ENCODE peak calls at places on chromosomes 11 and 22, in four cellular contexts. One of them, this sample, is unnamed.

GRCh38 chr11:94974178-94974577 is 669 bp downstream of the KDM4D start:
- DNase-seq in K562: no peak
- DNase-seq in HepG2: no peak
- DNase-seq in GM12878: no peak
- DNase-seq in this sample: no peak

GRCh38 chr11:69075421-69076128 is 26.8 kb downstream of the TPCN2 start:
- DNase-seq in K562: no peak
- DNase-seq in HepG2: no peak
- DNase-seq in GM12878: no peak
- DNase-seq in this sample: no peak

GRCh38 chr22:23509571-23510302 is 70.4 kb downstream of the IGLL1 start:
- DNase-seq in K562: no peak
- DNase-seq in HepG2: no peak
- DNase-seq in GM12878: no peak
- DNase-seq in this sample: no peak

GRCh38 chr22:43796567-43796966 is 15.5 kb downstream of the EFCAB6 start:
- DNase-seq in K562: no peak
- DNase-seq in HepG2: no peak
- DNase-seq in GM12878: no peak
- DNase-seq in this sample: no peak

GRCh38 chr11:27910186-27910941 is 197.6 kb downstream of the KIF18A start:
- DNase-seq in K562: no peak
- DNase-seq in HepG2: no peak
- DNase-seq in GM12878: no peak
- DNase-seq in this sample: no peak

GRCh38 chr11:21988477-21988876 is 204.4 kb upstream of the ANO5 start:
- DNase-seq in K562: no peak
- DNase-seq in HepG2: peak; percentile 1
- DNase-seq in GM12878: no peak
- DNase-seq in this sample: no peak

GRCh38 chr22:46803031-46803880 is 40.8 kb downstream of the TBC1D22A start:
- DNase-seq in K562: peak; percentile 77
- DNase-seq in HepG2: peak; percentile 47
- DNase-seq in GM12878: no peak
- DNase-seq in this sample: peak; percentile 77

GRCh38 chr11:62842171-62842717 is 2.9 kb upstream of the WDR74 start:
- DNase-seq in K562: no peak
- DNase-seq in HepG2: no peak
- DNase-seq in GM12878: no peak
- DNase-seq in this sample: peak; percentile 53

GRCh38 chr22:22925146-22925794 is 37.7 kb downstream of the IGLL5 start:
- DNase-seq in K562: peak; percentile 65
- DNase-seq in HepG2: no peak
- DNase-seq in GM12878: no peak
- DNase-seq in this sample: no peak

GRCh38 chr11:27496461-27496860 is 10.1 kb downstream of the LIN7C start:
- DNase-seq in K562: no peak
- DNase-seq in HepG2: no peak
- DNase-seq in GM12878: no peak
- DNase-seq in this sample: no peak

GRCh38 chr11:109554951-109555350 is 133.0 kb downstream of the C11orf87 start:
- DNase-seq in K562: no peak
- DNase-seq in HepG2: no peak
- DNase-seq in GM12878: no peak
- DNase-seq in this sample: no peak

GRCh38 chr22:42439021-42439420 is 6.8 kb upstream of the NFAM1 start:
- DNase-seq in K562: no peak
- DNase-seq in HepG2: no peak
- DNase-seq in GM12878: no peak
- DNase-seq in this sample: no peak

GRCh38 chr11:128929468-128929867 is 13.2 kb downstream of the TP53AIP1 start:
- DNase-seq in K562: no peak
- DNase-seq in HepG2: no peak
- DNase-seq in GM12878: no peak
- DNase-seq in this sample: no peak

GRCh38 chr22:29719894-29720645 is at the start of gene CABP7:
- DNase-seq in K562: peak; percentile 44
- DNase-seq in HepG2: no peak
- DNase-seq in GM12878: no peak
- DNase-seq in this sample: no peak

GRCh38 chr22:17400305-17400704 is 31.0 kb downstream of the CECR2 start:
- DNase-seq in K562: no peak
- DNase-seq in HepG2: no peak
- DNase-seq in GM12878: no peak
- DNase-seq in this sample: no peak

GRCh38 chr11:134331565-134332188 is at the start of gene GLB1L2:
- DNase-seq in K562: peak; percentile 99
- DNase-seq in HepG2: peak; percentile 35
- DNase-seq in GM12878: no peak
- DNase-seq in this sample: peak; percentile 87

GRCh38 chr11:86151188-86152005 is 82.5 kb upstream of the PICALM start:
- DNase-seq in K562: peak; percentile 76
- DNase-seq in HepG2: no peak
- DNase-seq in GM12878: no peak
- DNase-seq in this sample: no peak

GRCh38 chr11:121564948-121565684 is 112.3 kb upstream of the SORL1-AS1 start:
- DNase-seq in K562: no peak
- DNase-seq in HepG2: peak; percentile 94
- DNase-seq in GM12878: no peak
- DNase-seq in this sample: no peak

GRCh38 chr11:2166091-2166851 is 5.3 kb upstream of the INS start:
- DNase-seq in K562: peak; percentile 75
- DNase-seq in HepG2: no peak
- DNase-seq in GM12878: no peak
- DNase-seq in this sample: peak; percentile 75

GRCh38 chr11:72241290-72241781 is 2.6 kb downstream of the PHOX2A start:
- DNase-seq in K562: no peak
- DNase-seq in HepG2: no peak
- DNase-seq in GM12878: no peak
- DNase-seq in this sample: no peak

GRCh38 chr11:8787372-8787771 is 104.8 kb downstream of the RPL27A start:
- DNase-seq in K562: no peak
- DNase-seq in HepG2: no peak
- DNase-seq in GM12878: no peak
- DNase-seq in this sample: no peak

GRCh38 chr11:109641549-109641948 is 219.6 kb downstream of the C11orf87 start:
- DNase-seq in K562: no peak
- DNase-seq in HepG2: peak; percentile 3
- DNase-seq in GM12878: no peak
- DNase-seq in this sample: peak; percentile 53

GRCh38 chr22:46250783-46251125 is 661 bp upstream of the CDPF1 start:
- DNase-seq in K562: no peak
- DNase-seq in HepG2: no peak
- DNase-seq in GM12878: no peak
- DNase-seq in this sample: peak; percentile 30

GRCh38 chr11:125777309-125777708 is 1.3 kb downstream of the PATE2 start:
- DNase-seq in K562: no peak
- DNase-seq in HepG2: no peak
- DNase-seq in GM12878: no peak
- DNase-seq in this sample: no peak

GRCh38 chr11:30960387-30960992 is 374.3 kb upstream of the MPPED2 start:
- DNase-seq in K562: no peak
- DNase-seq in HepG2: peak; percentile 44
- DNase-seq in GM12878: no peak
- DNase-seq in this sample: no peak

GRCh38 chr11:60310407-60310998 is 16.6 kb upstream of the MS4A6E start:
- DNase-seq in K562: no peak
- DNase-seq in HepG2: no peak
- DNase-seq in GM12878: peak; percentile 64
- DNase-seq in this sample: no peak

GRCh38 chr22:35457729-35458546 is 58.0 kb downstream of the MCM5 start:
- DNase-seq in K562: no peak
- DNase-seq in HepG2: no peak
- DNase-seq in GM12878: no peak
- DNase-seq in this sample: no peak

GRCh38 chr11:70159612-70160570 is 43.2 kb upstream of the FADD start:
- DNase-seq in K562: no peak
- DNase-seq in HepG2: no peak
- DNase-seq in GM12878: no peak
- DNase-seq in this sample: no peak
- TF ChIP-seq ESRRA in K562: no peak
- TF ChIP-seq ESRRA in HepG2: no peak
- TF ChIP-seq ESRRA in GM12878: no peak
- TF ChIP-seq ESRRA in this sample: no peak

GRCh38 chr11:58625826-58626460 is 3.5 kb downstream of the CNTF start:
- DNase-seq in K562: no peak
- DNase-seq in HepG2: no peak
- DNase-seq in GM12878: no peak
- DNase-seq in this sample: no peak
- TF ChIP-seq CBFB in K562: no peak
- TF ChIP-seq CBFB in HepG2: no peak
- TF ChIP-seq CBFB in GM12878: no peak
- TF ChIP-seq CBFB in this sample: no peak

GRCh38 chr11:79382301-79382700 is 58.5 kb downstream of the TENM4 start:
- DNase-seq in K562: no peak
- DNase-seq in HepG2: no peak
- DNase-seq in GM12878: no peak
- DNase-seq in this sample: no peak

GRCh38 chr11:79388201-79388600 is 52.6 kb downstream of the TENM4 start:
- DNase-seq in K562: no peak
- DNase-seq in HepG2: no peak
- DNase-seq in GM12878: no peak
- DNase-seq in this sample: no peak

GRCh38 chr11:79381036-79381435 is 59.8 kb downstream of the TENM4 start:
- DNase-seq in K562: no peak
- DNase-seq in HepG2: no peak
- DNase-seq in GM12878: no peak
- DNase-seq in this sample: no peak

GRCh38 chr11:79383874-79384273 is 57.0 kb downstream of the TENM4 start:
- DNase-seq in K562: no peak
- DNase-seq in HepG2: no peak
- DNase-seq in GM12878: no peak
- DNase-seq in this sample: no peak
- TF ChIP-seq ESRRA in K562: no peak
- TF ChIP-seq ESRRA in HepG2: no peak
- TF ChIP-seq ESRRA in GM12878: no peak
- TF ChIP-seq ESRRA in this sample: no peak

GRCh38 chr11:63951779-63952536 is 13.2 kb downstream of the NAA40 start:
- DNase-seq in K562: no peak
- DNase-seq in HepG2: no peak
- DNase-seq in GM12878: peak; percentile 65
- DNase-seq in this sample: no peak
- TF ChIP-seq CBFB in K562: no peak
- TF ChIP-seq CBFB in HepG2: no peak
- TF ChIP-seq CBFB in GM12878: peak; percentile 70
- TF ChIP-seq CBFB in this sample: no peak

DNA sequence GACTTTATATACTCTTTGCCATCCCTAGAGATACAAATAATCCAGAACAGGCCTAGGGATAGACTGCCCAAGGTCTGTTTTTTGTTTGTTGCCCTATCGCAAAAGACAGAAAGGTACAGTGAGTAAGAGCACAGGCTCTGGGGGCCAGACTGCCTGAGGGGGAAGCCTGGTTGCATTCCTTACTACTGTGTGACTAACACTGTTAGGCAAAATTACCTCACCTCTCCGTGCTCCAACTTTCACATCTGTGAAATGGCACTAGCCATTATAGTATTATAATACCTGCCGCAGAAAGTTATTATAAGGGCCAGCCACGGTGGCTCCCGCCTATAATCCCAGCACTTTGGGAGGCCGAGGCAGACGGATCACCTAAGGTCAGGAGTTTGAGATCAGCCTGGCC is 14.5 kb downstream of the SLC35F2 start:
- DNase-seq in K562: no peak
- DNase-seq in HepG2: no peak
- DNase-seq in GM12878: no peak
- DNase-seq in this sample: no peak
- TF ChIP-seq ESRRA in K562: no peak
- TF ChIP-seq ESRRA in HepG2: no peak
- TF ChIP-seq ESRRA in GM12878: no peak
- TF ChIP-seq ESRRA in this sample: no peak

GRCh38 chr11:118322721-118323120 is 18.2 kb downstream of the CD3E start:
- DNase-seq in K562: no peak
- DNase-seq in HepG2: no peak
- DNase-seq in GM12878: no peak
- DNase-seq in this sample: no peak

GRCh38 chr11:118320515-118320914 is 16.0 kb downstream of the CD3E start:
- DNase-seq in K562: no peak
- DNase-seq in HepG2: no peak
- DNase-seq in GM12878: no peak
- DNase-seq in this sample: no peak

GRCh38 chr11:118321386-118322082 is 17.0 kb downstream of the CD3E start:
- DNase-seq in K562: no peak
- DNase-seq in HepG2: peak; percentile 32
- DNase-seq in GM12878: no peak
- DNase-seq in this sample: no peak

GRCh38 chr11:118318112-118319030 is 13.8 kb downstream of the CD3E start:
- DNase-seq in K562: no peak
- DNase-seq in HepG2: no peak
- DNase-seq in GM12878: no peak
- DNase-seq in this sample: no peak

DNA sequence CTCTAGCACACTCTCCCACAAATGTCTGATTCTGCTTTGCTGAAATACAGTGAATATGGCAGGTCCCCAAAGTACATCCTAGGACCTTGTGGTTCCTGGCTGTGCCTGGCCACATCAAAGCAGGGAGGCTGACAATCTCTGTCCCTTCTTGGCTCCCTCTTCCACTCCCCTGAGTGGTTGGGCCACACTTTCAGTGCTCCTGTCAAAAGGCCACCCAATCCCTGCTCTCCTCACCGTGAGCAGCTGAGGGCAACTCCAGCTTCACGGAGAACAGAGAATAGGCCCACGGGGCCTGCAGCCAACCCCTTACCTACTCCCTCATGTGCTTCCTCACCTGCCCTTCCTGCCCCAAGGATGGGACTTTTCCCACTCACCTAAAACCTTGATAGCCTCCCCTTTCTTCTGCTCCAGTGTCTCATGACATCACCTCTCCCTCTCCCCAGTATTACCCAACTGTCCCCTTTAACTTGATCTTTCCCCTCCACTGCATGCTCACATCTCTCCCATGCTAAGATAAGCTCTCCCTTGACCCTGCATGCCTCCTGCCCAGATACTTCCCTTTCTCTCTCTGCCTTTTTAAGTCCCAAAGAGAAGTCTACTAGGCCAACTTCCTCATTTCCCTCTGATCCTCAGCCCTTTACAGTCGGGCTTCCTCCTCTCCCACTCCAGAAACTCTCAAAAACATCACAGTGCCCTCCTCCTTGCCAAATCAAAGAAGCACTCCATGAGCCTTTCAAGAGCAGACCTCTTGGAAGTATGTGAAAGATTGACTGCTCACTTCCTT is 14.7 kb downstream of the CD3E start:
- DNase-seq in K562: no peak
- DNase-seq in HepG2: no peak
- DNase-seq in GM12878: no peak
- DNase-seq in this sample: no peak
- TF ChIP-seq CBFB in K562: no peak
- TF ChIP-seq CBFB in HepG2: no peak
- TF ChIP-seq CBFB in GM12878: no peak
- TF ChIP-seq CBFB in this sample: no peak

GRCh38 chr11:112292785-112293407 is 32.2 kb upstream of the PLET1 start:
- DNase-seq in K562: no peak
- DNase-seq in HepG2: no peak
- DNase-seq in GM12878: no peak
- DNase-seq in this sample: no peak
- TF ChIP-seq ESRRA in K562: no peak
- TF ChIP-seq ESRRA in HepG2: no peak
- TF ChIP-seq ESRRA in GM12878: no peak
- TF ChIP-seq ESRRA in this sample: no peak

This sample was measured in WTC11.